ENCODE peak calls at places on chromosomes 12 and 14, in five cellular contexts. U is upper lobe of left lung, J is fibroblast of the aortic adventitia, Q is cardiac muscle cell, O is IMR-90. N is an unnamed sample.

GRCh38 chr14:54564071-54564798 is 2.7 kb upstream of the SAMD4A start:
- DNase-seq in U (no peak), J (peak), Q (peak), O (peak), N (no peak)

GRCh38 chr14:59424707-59425106 is 40.5 kb downstream of the GPR135 start:
- DNase-seq in U (no peak), J (no peak), Q (no peak), O (no peak), N (no peak)

GRCh38 chr12:124512667-124513296 is 54.6 kb downstream of the NCOR2 start:
- DNase-seq in U (peak), J (peak), Q (no peak), O (peak), N (no peak)

GRCh38 chr14:89908712-89909450 is 45.6 kb downstream of the EFCAB11 start:
- DNase-seq in U (no peak), J (no peak), Q (no peak), O (no peak), N (no peak)

GRCh38 chr14:69471916-69472315 is 12.6 kb upstream of the PLEKHD1 start:
- DNase-seq in U (no peak), J (no peak), Q (no peak), O (no peak), N (no peak)

GRCh38 chr12:54765652-54766051 is 88.7 kb upstream of the MUCL1 start:
- DNase-seq in U (no peak), J (no peak), Q (no peak), O (no peak), N (no peak)

GRCh38 chr12:96578526-96579125 is 89.2 kb downstream of the CFAP54 start:
- DNase-seq in U (no peak), J (peak), Q (peak), O (peak), N (no peak)

GRCh38 chr14:24194873-24195185 is 412 bp downstream of the TM9SF1 start:
- DNase-seq in U (no peak), J (no peak), Q (no peak), O (no peak), N (no peak)

GRCh38 chr14:31320216-31320615 is 100.1 kb downstream of the HEATR5A start:
- DNase-seq in U (no peak), J (no peak), Q (no peak), O (no peak), N (no peak)

GRCh38 chr14:93655078-93655750 is 133.1 kb downstream of the PRIMA1 start:
- DNase-seq in U (no peak), J (peak), Q (peak), O (peak), N (no peak)

GRCh38 chr14:93944348-93945069 is 17.4 kb downstream of the FAM181A start:
- DNase-seq in U (no peak), J (no peak), Q (peak), O (no peak), N (no peak)

GRCh38 chr12:19507823-19508222 is 68.5 kb downstream of the AEBP2 start:
- DNase-seq in U (no peak), J (peak), Q (no peak), O (peak), N (no peak)

GRCh38 chr14:52873694-52874093 is 77.2 kb downstream of the FERMT2 start:
- DNase-seq in U (peak), J (peak), Q (no peak), O (peak), N (no peak)

GRCh38 chr14:58587271-58587670 is 50.5 kb upstream of the DACT1 start:
- DNase-seq in U (no peak), J (peak), Q (no peak), O (peak), N (no peak)

GRCh38 chr14:76958975-76959710 is 69.4 kb downstream of the IRF2BPL start:
- DNase-seq in U (peak), J (peak), Q (peak), O (peak), N (no peak)

GRCh38 chr12:26878661-26879119 is 45.7 kb upstream of the ITPR2 start:
- DNase-seq in U (peak), J (peak), Q (no peak), O (no peak), N (no peak)

GRCh38 chr12:51976376-51977160 is 25.1 kb downstream of the ACVR1B start:
- DNase-seq in U (no peak), J (peak), Q (peak), O (peak), N (no peak)

GRCh38 chr12:121278450-121279375 is 17.8 kb downstream of the CAMKK2 start:
- DNase-seq in U (peak), J (peak), Q (no peak), O (peak), N (no peak)

GRCh38 chr14:90970167-90970600 is 90.3 kb downstream of the RPS6KA5 start:
- DNase-seq in U (no peak), J (peak), Q (no peak), O (peak), N (no peak)

GRCh38 chr14:58637040-58637390 is 747 bp upstream of the DACT1 start:
- DNase-seq in U (no peak), J (peak), Q (peak), O (peak), N (no peak)

GRCh38 chr12:93990832-93991748 is 157.3 kb upstream of the PLXNC1 start:
- DNase-seq in U (no peak), J (peak), Q (peak), O (peak), N (no peak)

GRCh38 chr12:108060910-108061309 is 68.2 kb upstream of the WSCD2 start:
- DNase-seq in U (no peak), J (no peak), Q (no peak), O (no peak), N (no peak)

GRCh38 chr14:89378119-89378518 is 38.9 kb downstream of the FOXN3 start:
- DNase-seq in U (no peak), J (peak), Q (no peak), O (peak), N (no peak)

DNA sequence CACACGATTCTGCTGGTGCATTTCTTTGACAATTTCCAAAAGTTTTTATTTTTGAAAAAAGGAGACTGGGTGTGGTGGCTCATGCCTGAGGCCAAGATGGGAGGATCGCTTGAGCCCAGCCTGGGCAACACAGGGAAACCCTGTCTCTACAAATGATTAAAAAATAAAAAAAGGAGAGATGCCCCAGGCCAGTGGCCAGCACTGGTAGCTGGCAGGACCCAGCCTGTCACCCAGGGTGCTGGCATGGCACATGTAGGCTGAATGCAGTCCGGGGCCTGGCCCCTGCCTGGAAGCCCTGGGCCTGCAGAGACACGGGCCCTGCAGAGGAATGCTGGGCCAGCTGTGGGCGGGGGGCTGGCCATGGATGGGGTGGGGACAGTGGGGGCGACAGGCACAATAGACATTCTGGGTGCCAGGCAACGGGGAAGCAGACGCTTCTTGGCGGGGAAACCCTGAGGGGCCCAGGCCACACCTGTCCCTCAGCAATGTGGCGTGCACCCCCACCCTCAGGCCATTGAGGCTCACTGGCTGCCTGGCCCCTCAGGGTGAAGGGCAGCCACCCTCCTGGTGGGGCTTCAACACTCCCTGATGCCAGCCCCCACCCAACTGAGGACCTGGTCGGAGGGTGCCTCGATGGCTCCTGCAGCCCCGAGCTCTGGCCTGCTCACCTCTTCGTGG is 12.0 kb downstream of the TRMT61A start:
- DNase-seq in U (no peak), J (no peak), Q (no peak), O (no peak), N (no peak)
- H3K4me3 ChIP-seq in U (no peak), J (no peak), Q (no peak), O (no peak), N (no peak)

DNA sequence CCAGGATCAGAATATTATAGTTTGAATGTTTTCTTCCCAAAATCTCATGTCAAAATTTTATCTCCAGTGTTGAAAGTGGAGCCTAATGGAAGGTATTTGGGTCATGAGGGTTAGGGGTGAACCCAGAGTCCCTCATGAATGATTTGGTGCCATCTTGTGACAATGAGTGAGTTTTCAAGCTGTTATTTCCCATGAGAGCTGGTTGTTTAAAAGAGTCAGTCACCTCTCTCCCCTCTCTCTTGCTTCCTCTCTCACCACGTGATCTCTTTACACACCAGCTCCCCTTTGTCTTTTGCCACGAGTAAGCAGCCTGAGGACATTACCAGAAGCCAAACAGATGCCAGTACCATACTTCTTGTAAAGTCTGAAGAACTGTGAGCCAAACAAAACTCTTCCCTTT is 561.6 kb downstream of the RERGL start:
- DNase-seq in U (no peak), J (no peak), Q (no peak), O (no peak), N (no peak)
- TF ChIP-seq CTCF in U (no peak), J (no peak), Q (no peak), O (no peak), N (no peak)

GRCh38 chr14:71626281-71626835 is 305.9 kb upstream of the RGS6 start:
- DNase-seq in U (no peak), J (peak), Q (no peak), O (peak), N (no peak)

GRCh38 chr14:71628433-71628832 is 303.8 kb upstream of the RGS6 start:
- DNase-seq in U (no peak), J (no peak), Q (no peak), O (no peak), N (no peak)

GRCh38 chr14:71629250-71629649 is 303.0 kb upstream of the RGS6 start:
- DNase-seq in U (no peak), J (no peak), Q (no peak), O (no peak), N (no peak)

GRCh38 chr14:71632440-71632946 is 299.7 kb upstream of the RGS6 start:
- DNase-seq in U (no peak), J (no peak), Q (no peak), O (no peak), N (no peak)

GRCh38 chr14:71629765-71630502 is 302.3 kb upstream of the RGS6 start:
- DNase-seq in U (no peak), J (peak), Q (no peak), O (peak), N (no peak)
- H3K4me3 ChIP-seq in U (no peak), J (no peak), Q (no peak), O (no peak), N (no peak)

GRCh38 chr14:99764222-99764706 is 28.9 kb upstream of the EML1 start:
- DNase-seq in U (no peak), J (no peak), Q (no peak), O (no peak), N (no peak)
- TF ChIP-seq CTCF in U (no peak), J (no peak), Q (no peak), O (no peak), N (no peak)

N was measured in vagina.